ENCODE peak calls at places on chromosomes 3 and 15, in six cellular contexts. T is skeletal muscle cell, F is foreskin fibroblast, Y is cardiac fibroblast, E is fibroblast of lung, O is fibroblast of pulmonary artery. R is an unnamed sample.

GRCh38 chr15:83855956-83856355 is 202.0 kb downstream of the ADAMTSL3 start:
- DNase-seq in T (no peak), F (peak), Y (peak), E (no peak), O (no peak), R (no peak)

GRCh38 chr15:31098953-31099740 is 2.4 kb downstream of the TRPM1 start:
- DNase-seq in T (no peak), F (peak), Y (no peak), E (no peak), O (no peak), R (no peak)

GRCh38 chr3:169668957-169669681 is 5.6 kb upstream of the MECOM start:
- DNase-seq in T (no peak), F (peak), Y (peak), E (peak), O (peak), R (no peak)

GRCh38 chr3:53712817-53713388 is 133.3 kb downstream of the CHDH start:
- DNase-seq in T (no peak), F (no peak), Y (no peak), E (no peak), O (no peak), R (no peak)

GRCh38 chr3:187957209-187957981 is 196.6 kb upstream of the LPP start:
- DNase-seq in T (no peak), F (no peak), Y (no peak), E (peak), O (no peak), R (no peak)

GRCh38 chr3:152318512-152318911 is 49.8 kb downstream of the MBNL1 start:
- DNase-seq in T (no peak), F (no peak), Y (no peak), E (no peak), O (no peak), R (no peak)

GRCh38 chr15:80403712-80404056 is 498 bp upstream of the ARNT2 start:
- DNase-seq in T (no peak), F (peak), Y (no peak), E (peak), O (no peak), R (no peak)

GRCh38 chr3:147409143-147410121 is at the start of gene ZIC1:
- DNase-seq in T (no peak), F (peak), Y (no peak), E (peak), O (no peak), R (no peak)

GRCh38 chr15:100596792-100597191 is 5.2 kb downstream of the LINS1 start:
- DNase-seq in T (no peak), F (no peak), Y (peak), E (peak), O (peak), R (no peak)

GRCh38 chr15:81282911-81283310 is 41.0 kb downstream of the STARD5 start:
- DNase-seq in T (no peak), F (no peak), Y (no peak), E (no peak), O (no peak), R (no peak)

GRCh38 chr3:36653095-36653494 is 111.3 kb downstream of the DCLK3 start:
- DNase-seq in T (peak), F (peak), Y (peak), E (peak), O (peak), R (peak)

GRCh38 chr3:117688583-117688982 is 979.0 kb downstream of the TUSC7 start:
- DNase-seq in T (no peak), F (no peak), Y (no peak), E (no peak), O (no peak), R (no peak)

GRCh38 chr3:16883057-16883725 is 1.6 kb upstream of the PLCL2 start:
- DNase-seq in T (peak), F (peak), Y (no peak), E (no peak), O (no peak), R (no peak)
- H3K4me3 ChIP-seq in T (no peak), F (peak), Y (no peak), E (no peak), O (no peak), R (no peak)

GRCh38 chr15:74136584-74137543 is 6.5 kb downstream of the ISLR2 start:
- DNase-seq in T (no peak), F (no peak), Y (peak), E (peak), O (peak), R (no peak)
- H3K4me3 ChIP-seq in T (peak), F (peak), Y (peak), E (no peak), O (peak), R (peak)

DNA sequence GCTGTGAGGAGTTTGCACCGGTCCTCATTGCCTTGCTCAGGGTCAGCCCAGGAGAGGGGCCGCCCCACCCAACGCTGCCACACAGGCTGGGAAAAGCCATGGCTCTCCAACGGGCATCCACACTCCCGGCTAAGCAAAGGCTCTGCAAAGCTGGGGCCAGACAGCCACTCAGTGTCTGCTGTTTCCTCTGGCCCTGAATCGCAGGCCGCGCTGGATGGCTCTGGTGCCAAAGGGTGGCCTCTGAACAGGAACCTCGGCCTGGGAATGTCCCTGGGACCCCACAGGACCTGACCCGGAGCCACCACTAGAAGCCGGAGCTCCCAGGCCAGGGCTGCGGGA is 42.9 kb downstream of the RPN1 start:
- DNase-seq in T (no peak), F (no peak), Y (no peak), E (no peak), O (no peak), R (no peak)
- H3K4me3 ChIP-seq in T (peak), F (peak), Y (peak), E (no peak), O (peak), R (peak)

GRCh38 chr15:32716960-32717289 is 879 bp upstream of the GREM1 start:
- DNase-seq in T (no peak), F (no peak), Y (no peak), E (no peak), O (no peak), R (no peak)

GRCh38 chr15:32717290-32718081 is at the start of gene GREM1:
- DNase-seq in T (no peak), F (peak), Y (peak), E (peak), O (no peak), R (no peak)

GRCh38 chr15:32721594-32721993 is 3.8 kb downstream of the GREM1 start:
- DNase-seq in T (no peak), F (no peak), Y (peak), E (peak), O (no peak), R (no peak)

GRCh38 chr15:32718082-32718821 is 448 bp downstream of the GREM1 start:
- DNase-seq in T (no peak), F (peak), Y (peak), E (peak), O (no peak), R (no peak)

GRCh38 chr15:32718822-32719716 is 1.3 kb downstream of the GREM1 start:
- DNase-seq in T (no peak), F (peak), Y (peak), E (peak), O (no peak), R (no peak)
- H3K4me3 ChIP-seq in T (peak), F (peak), Y (peak), E (peak), O (peak), R (peak)

GRCh38 chr3:128488636-128488994 is 4.4 kb downstream of the GATA2 start:
- DNase-seq in T (no peak), F (no peak), Y (no peak), E (peak), O (no peak), R (no peak)
- H3K4me3 ChIP-seq in T (peak), F (peak), Y (peak), E (no peak), O (peak), R (peak)

R was measured in retinal pigment epithelial cell.